ENCODE peak calls at places on chromosomes 13 and 19, in five cellular contexts. One of them, this sample, is unnamed.
A peak's percentile ranks its signal among the peaks of the same experiment; 100 is the strongest.

GRCh38 chr13:91346848-91347211 is 657 bp upstream of the MIR17HG start:
- DNase-seq in colonic mucosa: peak; percentile 42
- DNase-seq in lower leg skin: no peak
- DNase-seq in AG04450: no peak
- DNase-seq in hepatocyte: peak; percentile 27
- DNase-seq in this sample: no peak

GRCh38 chr19:12140545-12141404 is 625 bp upstream of the ZNF20 start:
- DNase-seq in AG04450: peak; percentile 66
- DNase-seq in colonic mucosa: peak; percentile 97
- DNase-seq in hepatocyte: peak; percentile 93
- DNase-seq in lower leg skin: peak; percentile 87
- DNase-seq in this sample: peak; percentile 65

GRCh38 chr19:49020931-49021895 is 2.9 kb downstream of the CGB3 start:
- DNase-seq in colonic mucosa: no peak
- DNase-seq in AG04450: no peak
- DNase-seq in lower leg skin: no peak
- DNase-seq in hepatocyte: no peak
- DNase-seq in this sample: no peak

GRCh38 chr19:4488496-4488895 is 16.4 kb downstream of the HDGFL2 start:
- DNase-seq in colonic mucosa: no peak
- DNase-seq in hepatocyte: no peak
- DNase-seq in lower leg skin: no peak
- DNase-seq in AG04450: no peak
- DNase-seq in this sample: no peak

GRCh38 chr19:36103842-36104552 is 6.9 kb upstream of the OVOL3 start:
- DNase-seq in colonic mucosa: no peak
- DNase-seq in AG04450: no peak
- DNase-seq in hepatocyte: no peak
- DNase-seq in lower leg skin: no peak
- DNase-seq in this sample: no peak

GRCh38 chr13:57624565-57625435 is 6.7 kb upstream of the PCDH17 start:
- DNase-seq in AG04450: no peak
- DNase-seq in colonic mucosa: no peak
- DNase-seq in lower leg skin: peak; percentile 19
- DNase-seq in hepatocyte: peak; percentile 84
- DNase-seq in this sample: peak; percentile 11

GRCh38 chr19:39405930-39406655 is 554 bp upstream of the ZFP36 start:
- DNase-seq in hepatocyte: no peak
- DNase-seq in colonic mucosa: peak; percentile 78
- DNase-seq in AG04450: no peak
- DNase-seq in lower leg skin: no peak
- DNase-seq in this sample: no peak

GRCh38 chr19:50418186-50419021 is at the start of gene SPIB:
- DNase-seq in hepatocyte: peak; percentile 12
- DNase-seq in colonic mucosa: no peak
- DNase-seq in AG04450: no peak
- DNase-seq in lower leg skin: no peak
- DNase-seq in this sample: no peak

GRCh38 chr19:35257113-35257461 is 8.3 kb downstream of the LSR start:
- DNase-seq in hepatocyte: no peak
- DNase-seq in lower leg skin: no peak
- DNase-seq in colonic mucosa: no peak
- DNase-seq in AG04450: no peak
- DNase-seq in this sample: no peak

GRCh38 chr13:36133950-36134349 is 2.8 kb upstream of the DCLK1 start:
- DNase-seq in lower leg skin: no peak
- DNase-seq in colonic mucosa: no peak
- DNase-seq in hepatocyte: no peak
- DNase-seq in AG04450: no peak
- DNase-seq in this sample: no peak
- TF ChIP-seq CTCF in lower leg skin: no peak
- TF ChIP-seq CTCF in colonic mucosa: no peak
- TF ChIP-seq CTCF in hepatocyte: no peak
- TF ChIP-seq CTCF in AG04450: peak; percentile 3
- TF ChIP-seq CTCF in this sample: no peak

GRCh38 chr13:71417205-71417604 is 449.8 kb downstream of the DACH1 start:
- DNase-seq in lower leg skin: no peak
- DNase-seq in colonic mucosa: no peak
- DNase-seq in hepatocyte: no peak
- DNase-seq in AG04450: no peak
- DNase-seq in this sample: no peak

GRCh38 chr13:71408416-71408815 is 458.6 kb downstream of the DACH1 start:
- DNase-seq in colonic mucosa: no peak
- DNase-seq in AG04450: no peak
- DNase-seq in hepatocyte: no peak
- DNase-seq in lower leg skin: no peak
- DNase-seq in this sample: no peak

DNA sequence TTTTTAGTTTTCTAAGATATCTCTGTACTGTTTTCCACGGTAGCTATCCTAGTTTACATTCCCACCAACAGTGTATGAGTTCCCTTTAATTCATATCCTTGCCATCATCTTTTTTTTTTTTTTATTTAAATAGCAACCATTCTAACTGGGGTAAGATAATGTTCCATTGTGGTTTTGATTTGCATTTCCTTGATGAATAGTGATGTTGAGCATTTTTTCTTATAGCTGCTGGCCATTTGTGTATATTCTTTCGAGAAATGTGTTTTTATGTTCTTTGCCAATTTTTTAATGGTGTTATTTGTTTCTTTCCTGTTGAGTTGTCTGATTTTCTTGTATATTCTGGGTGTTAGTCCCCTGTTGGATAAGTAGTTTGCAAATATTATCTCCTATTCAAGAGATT is 454.8 kb downstream of the DACH1 start:
- DNase-seq in colonic mucosa: no peak
- DNase-seq in hepatocyte: no peak
- DNase-seq in AG04450: no peak
- DNase-seq in lower leg skin: no peak
- DNase-seq in this sample: no peak
- TF ChIP-seq CTCF in colonic mucosa: no peak
- TF ChIP-seq CTCF in hepatocyte: no peak
- TF ChIP-seq CTCF in AG04450: no peak
- TF ChIP-seq CTCF in lower leg skin: no peak
- TF ChIP-seq CTCF in this sample: no peak

DNA sequence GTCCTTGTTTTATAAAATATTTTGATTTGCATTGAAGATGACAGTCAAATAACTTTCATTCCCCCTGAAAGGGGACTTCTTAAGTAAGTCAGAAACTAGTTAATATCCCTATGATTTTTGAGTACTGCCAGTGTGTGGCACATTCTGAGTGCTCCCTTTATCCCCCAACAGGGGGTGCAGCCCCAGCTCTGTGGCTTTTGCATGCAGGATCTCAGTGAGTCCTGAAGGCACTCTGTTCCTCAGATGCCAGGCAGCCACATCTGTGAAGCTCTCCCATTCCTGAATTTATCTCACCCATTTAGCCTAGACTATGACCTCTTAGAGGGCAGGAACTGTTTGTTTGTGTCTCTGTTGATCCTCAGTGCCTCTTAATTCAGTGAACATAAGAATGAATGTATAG is 123.1 kb downstream of the CDK8 start:
- DNase-seq in hepatocyte: peak; percentile 11
- DNase-seq in AG04450: no peak
- DNase-seq in colonic mucosa: no peak
- DNase-seq in lower leg skin: no peak
- DNase-seq in this sample: no peak
- TF ChIP-seq CTCF in hepatocyte: peak; percentile 21
- TF ChIP-seq CTCF in AG04450: peak; percentile 42
- TF ChIP-seq CTCF in colonic mucosa: no peak
- TF ChIP-seq CTCF in lower leg skin: no peak
- TF ChIP-seq CTCF in this sample: peak; percentile 54

GRCh38 chr19:23822735-23823134 is 64.0 kb upstream of the ZNF681 start:
- DNase-seq in lower leg skin: no peak
- DNase-seq in colonic mucosa: no peak
- DNase-seq in AG04450: no peak
- DNase-seq in hepatocyte: no peak
- DNase-seq in this sample: no peak

GRCh38 chr19:23823952-23824389 is 65.3 kb upstream of the ZNF681 start:
- DNase-seq in lower leg skin: no peak
- DNase-seq in hepatocyte: no peak
- DNase-seq in AG04450: no peak
- DNase-seq in colonic mucosa: peak; percentile 33
- DNase-seq in this sample: no peak
- TF ChIP-seq CTCF in lower leg skin: no peak
- TF ChIP-seq CTCF in hepatocyte: peak; percentile 9
- TF ChIP-seq CTCF in AG04450: no peak
- TF ChIP-seq CTCF in colonic mucosa: peak; percentile 15
- TF ChIP-seq CTCF in this sample: peak; percentile 17

DNA sequence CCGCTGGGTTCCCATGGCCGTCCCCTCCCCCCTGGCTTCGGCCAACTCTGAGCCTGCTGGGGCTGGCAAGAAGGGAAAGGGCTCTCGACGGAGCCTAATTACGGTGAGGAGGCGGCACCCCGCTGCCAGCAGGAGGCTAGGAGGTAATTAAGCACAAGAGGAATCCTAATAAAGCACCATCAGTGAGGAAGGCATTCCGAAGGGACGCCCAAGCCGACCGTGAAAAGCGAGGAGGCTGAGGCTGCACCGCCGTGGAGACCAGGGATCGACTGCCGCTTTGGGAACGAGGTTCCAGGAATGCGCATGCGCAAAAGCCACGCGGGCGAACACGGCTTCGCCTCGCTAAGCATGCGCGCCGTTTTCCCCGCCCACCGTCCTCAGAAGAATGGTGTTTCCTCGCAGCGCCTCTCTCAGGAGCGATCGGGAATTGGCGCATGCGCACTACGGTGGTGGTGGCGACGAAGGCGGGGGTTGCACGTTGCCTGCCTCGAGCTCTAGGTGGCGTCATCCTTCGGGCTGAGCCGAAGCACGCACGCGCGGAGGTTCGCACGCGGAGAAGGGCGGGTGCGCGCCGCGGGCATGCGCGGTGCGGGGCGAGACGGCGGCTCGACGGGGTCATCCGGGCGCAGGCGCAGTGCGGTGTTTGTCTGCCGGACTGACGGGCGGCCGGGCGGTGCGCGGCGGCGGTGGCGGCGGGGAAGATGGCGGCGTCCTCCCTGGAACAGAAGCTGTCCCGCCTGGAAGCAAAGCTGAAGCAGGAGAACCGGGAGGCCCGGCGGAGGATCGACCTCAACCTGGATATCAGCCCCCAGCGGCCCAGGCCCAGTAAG is at the start of gene MAP2K7:
- DNase-seq in lower leg skin: peak; percentile 99
- DNase-seq in colonic mucosa: peak; percentile 100
- DNase-seq in AG04450: peak; percentile 98
- DNase-seq in hepatocyte: peak; percentile 100
- DNase-seq in this sample: peak; percentile 99
- TF ChIP-seq CTCF in lower leg skin: no peak
- TF ChIP-seq CTCF in colonic mucosa: peak; percentile 37
- TF ChIP-seq CTCF in AG04450: peak; percentile 43
- TF ChIP-seq CTCF in hepatocyte: peak; percentile 85
- TF ChIP-seq CTCF in this sample: peak; percentile 50

DNA sequence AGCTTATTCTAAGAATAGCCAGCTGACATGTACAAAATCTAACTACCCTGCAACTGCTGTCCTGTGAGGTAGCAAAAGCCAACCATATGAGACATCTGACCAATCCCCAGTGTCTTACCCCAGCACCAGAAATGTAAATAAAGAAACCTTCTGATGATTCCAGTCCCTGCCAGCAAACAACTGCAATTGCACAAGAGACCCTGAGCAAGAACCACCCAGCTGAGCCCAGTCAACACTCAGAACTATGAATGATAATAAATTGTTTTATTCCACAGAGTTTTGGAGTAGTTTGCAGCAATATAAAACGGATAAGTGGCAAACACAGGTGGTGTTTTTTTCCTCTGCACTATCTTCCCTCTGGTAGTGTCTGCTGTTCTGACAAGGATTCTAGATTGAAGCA is 94.9 kb downstream of the ERCC5 start:
- DNase-seq in colonic mucosa: no peak
- DNase-seq in AG04450: no peak
- DNase-seq in hepatocyte: no peak
- DNase-seq in lower leg skin: no peak
- DNase-seq in this sample: no peak
- TF ChIP-seq CTCF in colonic mucosa: no peak
- TF ChIP-seq CTCF in AG04450: no peak
- TF ChIP-seq CTCF in hepatocyte: no peak
- TF ChIP-seq CTCF in lower leg skin: no peak
- TF ChIP-seq CTCF in this sample: no peak

DNA sequence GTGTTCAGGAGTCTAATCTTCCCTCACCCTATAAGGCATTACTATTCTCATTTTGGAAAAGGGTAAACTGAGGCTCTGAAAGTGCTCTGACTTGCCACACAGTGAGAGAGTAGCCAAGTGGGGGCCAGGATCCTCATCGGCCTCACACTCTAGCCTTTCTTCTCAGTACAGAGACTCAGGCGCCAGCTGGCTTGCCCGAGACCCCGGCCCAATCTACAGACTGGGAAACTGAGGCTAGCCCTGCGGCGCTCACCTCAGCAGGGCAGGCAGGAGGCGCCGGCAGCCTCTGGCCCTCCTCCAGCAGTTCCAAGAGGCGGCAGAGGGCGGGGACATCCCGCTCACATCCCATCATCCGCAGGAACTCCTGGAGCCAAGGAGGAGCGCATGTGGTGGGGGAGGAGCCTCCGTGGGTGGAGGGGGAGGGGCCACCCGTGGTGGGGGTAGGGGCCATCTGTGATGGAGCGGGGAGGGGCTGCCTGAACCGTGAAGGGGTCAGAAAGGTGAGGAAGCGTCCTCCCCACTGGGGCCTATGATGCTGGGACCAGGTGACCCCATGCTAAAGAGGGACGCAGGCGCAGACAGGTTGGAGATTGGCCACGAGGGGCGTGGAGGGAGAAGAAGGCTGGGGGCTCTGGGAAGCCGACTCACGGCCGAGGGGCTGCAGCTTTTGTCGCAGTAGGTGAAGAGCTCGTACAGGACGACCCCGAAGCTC is 8.7 kb upstream of the INSL3 start:
- DNase-seq in hepatocyte: peak; percentile 72
- DNase-seq in colonic mucosa: peak; percentile 63
- DNase-seq in AG04450: no peak
- DNase-seq in lower leg skin: no peak
- DNase-seq in this sample: no peak
- TF ChIP-seq CTCF in hepatocyte: peak; percentile 15
- TF ChIP-seq CTCF in colonic mucosa: no peak
- TF ChIP-seq CTCF in AG04450: no peak
- TF ChIP-seq CTCF in lower leg skin: no peak
- TF ChIP-seq CTCF in this sample: no peak

GRCh38 chr19:15173746-15174404 is 26.9 kb downstream of the NOTCH3 start:
- DNase-seq in colonic mucosa: no peak
- DNase-seq in lower leg skin: no peak
- DNase-seq in hepatocyte: no peak
- DNase-seq in AG04450: no peak
- DNase-seq in this sample: no peak
- TF ChIP-seq CTCF in colonic mucosa: no peak
- TF ChIP-seq CTCF in lower leg skin: no peak
- TF ChIP-seq CTCF in hepatocyte: no peak
- TF ChIP-seq CTCF in AG04450: peak; percentile 33
- TF ChIP-seq CTCF in this sample: peak; percentile 15

GRCh38 chr19:9936151-9937000 is at the start of gene OLFM2:
- DNase-seq in hepatocyte: peak; percentile 76
- DNase-seq in lower leg skin: no peak
- DNase-seq in colonic mucosa: no peak
- DNase-seq in AG04450: no peak
- DNase-seq in this sample: no peak
- TF ChIP-seq CTCF in hepatocyte: no peak
- TF ChIP-seq CTCF in lower leg skin: no peak
- TF ChIP-seq CTCF in colonic mucosa: no peak
- TF ChIP-seq CTCF in AG04450: no peak
- TF ChIP-seq CTCF in this sample: no peak

This sample was measured in HFF-Myc.